ENCODE peak calls at places on chromosomes 2 and 18, in six cellular contexts. C is K562, X is PC-9, F is H9, L is GM23248, Z is HCT116. H is an unnamed sample. For H4K20me1 and H3K4me1, the result is how much of the 10 kb centered on the place peaks cover.

GRCh38 chr2:223055836-223056235 is 3.8 kb downstream of the KCNE4 start:
- DNase-seq in C (peak), F (no peak), L (no peak), Z (no peak), X (no peak), H (no peak)

GRCh38 chr18:43034683-43035500 is 80.6 kb downstream of the RIT2 start:
- DNase-seq in F (peak), X (peak), C (no peak), L (no peak), Z (no peak), H (no peak)

GRCh38 chr2:177254433-177255226 is 9.9 kb downstream of the NFE2L2 start:
- DNase-seq in F (peak), X (no peak), Z (peak), C (peak), L (peak), H (peak)

GRCh38 chr18:23958036-23958435 is 56.5 kb upstream of the TTC39C start:
- DNase-seq in F (no peak), L (peak), X (no peak), C (no peak), Z (no peak), H (no peak)

GRCh38 chr2:47516496-47517104 is 113.6 kb downstream of the MSH2 start:
- DNase-seq in X (no peak), L (no peak), C (no peak), Z (no peak), F (no peak), H (no peak)

GRCh38 chr2:195696012-195696411 is 39.0 kb downstream of the SLC39A10 start:
- DNase-seq in F (no peak), C (no peak), L (no peak), X (no peak), Z (no peak), H (no peak)

GRCh38 chr2:151984424-151984823 is 114.4 kb downstream of the CACNB4 start:
- DNase-seq in F (no peak), C (no peak), X (no peak), L (no peak), Z (no peak), H (no peak)

GRCh38 chr2:201256001-201256544 is 4.3 kb upstream of the CASP8 start:
- DNase-seq in X (no peak), C (no peak), F (no peak), L (no peak), Z (no peak), H (no peak)

GRCh38 chr2:120415060-120415459 is 69.1 kb downstream of the INHBB start:
- DNase-seq in C (no peak), X (no peak), F (no peak), L (no peak), Z (no peak), H (no peak)

GRCh38 chr2:219571311-219572236 is at the start of gene OBSL1:
- DNase-seq in F (peak), X (peak), C (peak), L (peak), Z (no peak), H (peak)

GRCh38 chr18:7105943-7106342 is 11.7 kb downstream of the LAMA1 start:
- DNase-seq in X (no peak), Z (no peak), F (no peak), L (peak), C (no peak), H (no peak)

GRCh38 chr18:46856975-46857374 is 60.3 kb downstream of the PIAS2 start:
- DNase-seq in F (no peak), C (no peak), Z (peak), X (no peak), L (no peak), H (no peak)

DNA sequence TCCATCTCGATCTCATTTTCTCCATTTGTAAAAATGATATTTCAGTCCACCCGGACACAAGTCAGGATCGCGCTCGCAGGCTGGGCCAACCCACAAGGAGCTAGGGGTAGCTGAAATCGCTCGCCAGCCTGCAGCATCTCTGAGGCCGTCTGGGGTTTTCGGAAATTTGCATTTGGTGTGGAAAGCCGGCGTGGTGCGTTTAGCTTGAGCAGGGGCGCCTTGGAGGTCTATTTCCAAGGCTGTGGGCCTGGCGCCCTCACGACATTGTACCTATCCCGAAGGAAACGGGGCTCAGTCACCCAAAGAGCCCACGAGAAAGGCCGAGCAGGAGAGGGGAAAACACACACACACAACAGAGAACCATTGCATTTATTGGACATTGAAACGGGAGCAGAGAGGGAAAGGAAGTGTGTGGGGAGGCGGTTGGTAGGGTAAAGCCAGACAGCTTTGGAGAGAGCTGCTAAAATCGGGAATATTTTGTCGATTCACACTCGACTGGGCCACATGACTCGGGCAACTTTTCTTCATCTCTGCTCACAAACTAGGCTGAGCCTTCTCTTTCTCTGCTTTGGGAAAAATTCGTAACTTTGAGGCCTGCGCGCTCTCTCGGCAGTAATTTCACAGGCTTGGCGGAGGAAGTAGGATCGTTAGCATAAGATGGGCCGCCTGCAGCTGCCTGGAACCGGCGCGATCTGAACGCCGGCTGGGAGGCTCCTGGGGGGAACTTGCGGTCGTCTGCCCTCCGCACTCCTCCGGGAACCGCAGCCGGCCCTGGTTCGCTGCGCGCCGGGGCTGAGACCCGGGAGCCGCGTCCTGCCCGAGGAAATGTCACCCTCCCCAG is 1.1 kb upstream of the HOXD8 start:
- DNase-seq in X (no peak), L (peak), Z (no peak), F (peak), C (no peak), H (peak)
- H4K20me1 ChIP-seq in X (under half), L (under half), Z (under half), F (under half), C (under half), H (half or more)

GRCh38 chr2:204110250-204111183 is 174.0 kb downstream of the ICOS start:
- DNase-seq in C (no peak), L (peak), X (no peak), Z (no peak), F (no peak), H (no peak)

GRCh38 chr2:204109681-204110080 is 173.1 kb downstream of the ICOS start:
- DNase-seq in X (no peak), C (no peak), Z (no peak), F (no peak), L (no peak), H (no peak)

GRCh38 chr2:204104821-204105220 is 168.3 kb downstream of the ICOS start:
- DNase-seq in F (no peak), X (no peak), Z (no peak), C (no peak), L (no peak), H (no peak)

GRCh38 chr2:204108301-204108700 is 171.7 kb downstream of the ICOS start:
- DNase-seq in C (peak), X (no peak), F (peak), Z (peak), L (peak), H (peak)

GRCh38 chr2:204108874-204109295 is 172.3 kb downstream of the ICOS start:
- DNase-seq in C (no peak), X (no peak), F (no peak), Z (no peak), L (no peak), H (no peak)
- H2AFZ ChIP-seq in C (no peak), X (no peak), F (peak), Z (no peak), L (no peak), H (peak)

GRCh38 chr2:43459455-43459854 is 136.4 kb downstream of the THADA start:
- DNase-seq in L (peak), C (no peak), X (no peak), F (no peak), Z (no peak), H (no peak)
- H3K4me1 ChIP-seq in L (half or more), C (under half), X (half or more), F (under half), Z (half or more), H (under half)

DNA sequence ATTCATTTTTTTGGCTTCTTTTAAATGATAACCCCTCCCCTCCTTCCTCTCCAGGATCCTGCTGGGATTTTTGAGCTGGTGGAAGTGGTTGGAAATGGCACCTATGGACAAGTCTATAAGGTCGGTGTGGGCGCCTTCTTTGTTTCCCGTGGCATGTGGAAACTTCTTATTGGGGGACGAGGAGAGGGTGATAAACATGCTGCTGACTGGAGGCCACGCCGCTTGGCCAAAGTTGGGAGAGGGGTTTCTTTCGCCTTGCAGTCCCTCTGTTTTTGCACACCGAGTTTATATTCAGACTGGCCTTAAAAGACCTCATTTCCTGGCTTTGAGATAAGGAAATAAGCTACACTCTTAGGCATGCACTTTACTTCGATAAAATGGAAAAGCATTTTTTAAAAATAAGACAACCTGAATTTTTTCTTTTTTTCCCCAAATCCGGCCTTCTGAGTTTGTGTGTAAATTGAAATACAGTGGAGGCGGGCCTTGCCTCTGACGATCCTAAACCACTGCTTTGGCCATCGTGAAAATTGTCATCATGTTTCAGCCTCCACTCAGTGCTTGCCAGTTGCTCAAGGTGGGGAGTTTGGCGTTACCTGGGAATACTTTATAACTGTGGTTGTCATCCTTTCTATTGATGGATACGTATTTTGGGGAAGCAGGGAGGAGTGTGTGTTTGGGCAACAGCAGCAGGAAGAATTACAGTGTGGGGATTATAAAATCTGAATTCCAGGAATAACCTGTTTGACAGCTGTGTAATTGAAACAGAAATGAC is 1.1 kb downstream of the MAP4K4 start:
- DNase-seq in Z (peak), F (no peak), X (no peak), C (peak), L (peak), H (no peak)
- H4K20me1 ChIP-seq in Z (under half), F (under half), X (under half), C (under half), L (under half), H (half or more)

GRCh38 chr2:28543316-28544068 is 47.6 kb downstream of the PLB1 start:
- DNase-seq in C (no peak), L (peak), X (no peak), Z (no peak), F (no peak), H (no peak)

GRCh38 chr2:28538652-28539051 is 42.8 kb downstream of the PLB1 start:
- DNase-seq in F (no peak), Z (no peak), C (no peak), L (no peak), X (no peak), H (no peak)

GRCh38 chr2:28534817-28535216 is 39.0 kb downstream of the PLB1 start:
- DNase-seq in L (no peak), Z (no peak), C (no peak), F (no peak), X (no peak), H (no peak)

GRCh38 chr2:28538134-28538533 is 42.3 kb downstream of the PLB1 start:
- DNase-seq in F (no peak), X (no peak), Z (no peak), L (no peak), C (no peak), H (no peak)

GRCh38 chr2:28539095-28539494 is 43.2 kb downstream of the PLB1 start:
- DNase-seq in Z (no peak), X (no peak), C (no peak), L (no peak), F (no peak), H (no peak)
- H2AFZ ChIP-seq in Z (no peak), X (no peak), C (no peak), L (no peak), F (no peak), H (no peak)

GRCh38 chr2:27651056-27651455 is 12.4 kb downstream of the SUPT7L start:
- DNase-seq in F (no peak), C (no peak), X (no peak), Z (no peak), L (no peak), H (no peak)

GRCh38 chr2:27653397-27653796 is 10.0 kb downstream of the SUPT7L start:
- DNase-seq in F (no peak), Z (no peak), C (no peak), L (peak), X (no peak), H (no peak)

GRCh38 chr2:27652790-27653189 is 10.6 kb downstream of the SUPT7L start:
- DNase-seq in C (no peak), X (no peak), F (no peak), L (no peak), Z (no peak), H (no peak)

GRCh38 chr2:27655155-27655951 is 8.1 kb downstream of the SUPT7L start:
- DNase-seq in C (no peak), L (peak), X (no peak), F (no peak), Z (no peak), H (peak)

GRCh38 chr2:27652341-27652740 is 11.1 kb downstream of the SUPT7L start:
- DNase-seq in F (no peak), C (no peak), X (no peak), L (no peak), Z (no peak), H (no peak)
- H3K4me1 ChIP-seq in F (under half), C (under half), X (under half), L (under half), Z (under half), H (under half)

GRCh38 chr2:21024722-21025389 is 19.0 kb downstream of the APOB start:
- DNase-seq in L (no peak), X (no peak), Z (no peak), F (no peak), C (no peak), H (no peak)
- H4K20me1 ChIP-seq in L (under half), X (under half), Z (under half), F (under half), C (under half), H (under half)

DNA sequence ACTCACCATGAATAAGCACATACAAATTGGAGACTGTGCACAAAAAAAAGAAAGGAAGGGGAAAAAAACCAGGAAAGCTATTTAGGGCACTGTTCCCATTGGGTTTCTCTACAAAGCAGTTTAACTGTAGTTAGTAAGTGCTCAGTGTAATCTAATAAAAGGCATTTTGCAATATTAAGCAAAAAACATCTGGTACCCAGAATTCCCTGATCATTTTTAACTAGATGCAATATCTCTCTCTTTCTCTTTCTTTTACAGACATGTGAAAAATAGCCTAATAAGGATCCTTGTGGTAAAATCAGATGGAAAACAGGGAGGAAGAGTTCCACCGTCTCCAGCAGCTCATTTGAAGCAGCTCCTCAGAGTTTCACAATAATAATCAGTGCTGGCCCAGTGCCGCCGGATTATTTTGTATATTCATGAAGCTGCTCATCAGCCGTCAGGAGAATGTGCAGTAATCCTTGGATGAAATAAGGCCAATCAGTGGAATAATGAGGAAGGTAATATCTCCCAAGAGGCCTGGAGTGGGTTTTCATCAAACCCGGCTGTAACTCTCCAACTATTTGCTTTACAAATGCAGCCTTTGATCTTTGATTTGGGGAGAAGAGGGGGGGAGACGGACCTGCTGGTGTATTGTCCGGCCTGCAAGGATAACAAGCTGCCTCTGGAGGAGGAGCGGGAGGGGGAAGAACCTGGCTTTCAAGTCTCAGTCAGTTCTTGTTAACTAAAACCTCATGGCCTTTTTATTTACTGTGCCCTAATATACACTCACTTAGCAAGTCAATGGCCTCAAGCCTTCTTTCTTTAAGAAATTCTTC is 227.6 kb upstream of the SMIM21 start:
- DNase-seq in X (no peak), F (peak), Z (no peak), L (peak), C (no peak), H (peak)
- H2AFZ ChIP-seq in X (no peak), F (peak), Z (no peak), L (no peak), C (no peak), H (no peak)